ENCODE peak calls at places on chromosomes 6 and 20, in seven cellular contexts. D is GM12878, V is K562, N is GM12891, Q is H1, H is SK-N-SH, A is HepG2. M is an unnamed sample.

GRCh38 chr6:113103618-113104390 is 753.3 kb upstream of the MARCKS start:
- DNase-seq in V (no peak), H (no peak), N (no peak), A (no peak), Q (no peak), D (no peak), M (no peak)

GRCh38 chr20:35478804-35479472 is 23.5 kb downstream of the CEP250 start:
- DNase-seq in N (peak), H (no peak), D (no peak), V (peak), A (peak), Q (peak), M (no peak)

GRCh38 chr6:93794161-93794560 is 374.8 kb upstream of the EPHA7 start:
- DNase-seq in H (no peak), V (no peak), A (no peak), Q (no peak), N (no peak), D (no peak), M (no peak)

GRCh38 chr6:48087448-48087847 is 23.5 kb downstream of the PTCHD4 start:
- DNase-seq in V (no peak), A (no peak), Q (no peak), N (no peak), D (no peak), H (no peak), M (no peak)

GRCh38 chr6:4768815-4769214 is 7.4 kb upstream of the CDYL start:
- DNase-seq in Q (no peak), H (no peak), V (no peak), D (no peak), A (no peak), N (no peak), M (no peak)

GRCh38 chr6:7075341-7075740 is 32.4 kb upstream of the RREB1 start:
- DNase-seq in D (no peak), Q (no peak), H (no peak), N (no peak), A (no peak), V (no peak), M (no peak)

GRCh38 chr20:18504479-18505060 is 3.2 kb upstream of the SEC23B start:
- DNase-seq in H (no peak), A (no peak), Q (no peak), V (no peak), D (no peak), N (no peak), M (no peak)

GRCh38 chr6:1227935-1228753 is 83.8 kb upstream of the FOXQ1 start:
- DNase-seq in V (no peak), N (no peak), D (no peak), H (no peak), Q (no peak), A (peak), M (no peak)

GRCh38 chr6:158149641-158150040 is 18.4 kb downstream of the SERAC1 start:
- DNase-seq in Q (no peak), V (no peak), D (no peak), A (no peak), N (no peak), H (no peak), M (no peak)

GRCh38 chr6:111918825-111919224 is 45.6 kb upstream of the FYN start:
- DNase-seq in D (no peak), Q (no peak), H (no peak), N (no peak), A (no peak), V (no peak), M (no peak)

GRCh38 chr6:7264686-7265384 is 48.2 kb downstream of the SSR1 start:
- DNase-seq in A (peak), V (no peak), Q (no peak), N (no peak), H (no peak), D (no peak), M (no peak)

GRCh38 chr20:49395183-49395582 is 87.3 kb downstream of the KCNB1 start:
- DNase-seq in N (no peak), H (no peak), V (no peak), D (no peak), A (no peak), Q (no peak), M (no peak)

GRCh38 chr6:148203970-148204369 is 138.7 kb upstream of the SASH1 start:
- DNase-seq in V (peak), A (no peak), H (no peak), N (peak), Q (no peak), D (peak), M (no peak)

GRCh38 chr6:34226731-34227586 is 9.7 kb upstream of the HMGA1 start:
- DNase-seq in N (no peak), A (peak), H (peak), D (no peak), V (no peak), Q (peak), M (no peak)

GRCh38 chr6:141735126-141735525 is 397.6 kb upstream of the GJE1 start:
- DNase-seq in Q (no peak), D (no peak), N (no peak), A (no peak), V (no peak), H (no peak), M (no peak)
- TF ChIP-seq POLR2AphosphoS5 in Q (no peak), D (no peak), N (no peak), A (no peak), V (no peak), H (no peak), M (no peak)

DNA sequence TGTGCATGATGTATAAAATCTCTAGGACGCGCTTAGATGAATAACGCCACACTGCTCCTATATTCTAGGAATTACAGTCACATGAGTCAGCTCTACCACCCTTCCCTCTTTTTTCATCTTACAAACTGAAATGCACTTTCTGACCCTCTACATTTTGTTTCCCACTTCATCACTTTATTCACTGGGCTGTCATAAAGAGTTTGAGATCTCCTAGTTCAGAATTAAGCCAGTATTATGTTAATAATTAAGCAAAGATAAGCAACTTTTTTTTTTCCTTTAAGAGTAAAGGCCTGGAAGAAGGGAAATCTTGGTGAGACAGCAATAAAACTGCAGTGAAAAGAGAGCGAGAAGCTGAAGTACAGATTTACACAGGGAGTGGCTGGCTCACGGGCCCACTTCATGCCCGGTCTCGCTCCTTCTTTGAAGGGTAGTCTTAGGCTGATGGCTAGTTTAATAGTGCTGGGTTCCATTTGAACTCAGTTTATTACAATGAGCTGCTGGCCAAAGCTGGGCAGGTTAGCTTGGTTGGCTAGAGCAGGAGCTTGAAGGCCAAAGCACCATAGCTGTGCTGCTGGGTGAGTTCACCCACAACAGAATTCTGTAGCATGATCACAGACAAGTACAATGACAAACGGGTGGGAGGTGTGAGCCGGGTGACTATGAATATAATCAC is 110.6 kb downstream of the MAP7 start:
- DNase-seq in V (no peak), D (no peak), Q (no peak), A (no peak), N (no peak), H (no peak), M (no peak)
- TF ChIP-seq TAF1 in V (no peak), D (no peak), Q (no peak), A (no peak), N (no peak), H (no peak), M (no peak)

DNA sequence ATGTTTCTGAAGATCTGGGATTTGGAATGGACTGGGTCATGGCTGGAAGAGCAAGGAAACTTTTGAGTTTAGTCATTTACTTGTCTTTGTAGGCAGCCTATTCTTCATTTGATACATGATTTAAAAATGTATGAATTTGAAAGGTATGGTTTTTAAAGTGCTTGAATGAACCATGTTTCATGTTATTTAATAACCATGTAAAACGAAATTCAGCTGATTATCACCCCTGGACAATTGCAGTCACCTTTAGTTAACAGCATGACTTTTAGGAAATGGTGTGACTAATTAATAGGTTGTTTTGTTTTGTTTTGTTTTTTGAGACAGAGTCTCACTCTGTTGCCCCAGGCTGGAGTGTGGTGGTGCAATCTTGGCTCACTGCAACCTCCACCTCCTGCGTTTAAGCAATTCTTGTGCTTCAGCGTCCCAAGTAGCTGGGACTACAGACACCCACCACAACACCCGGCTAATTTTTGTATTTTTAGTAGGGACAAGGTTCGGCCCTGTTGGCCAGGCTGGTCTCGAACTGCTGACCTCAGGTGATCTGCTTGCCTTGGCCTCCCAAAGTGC is 2.1 kb downstream of the STX11 start:
- DNase-seq in Q (no peak), N (no peak), H (no peak), D (no peak), V (no peak), A (no peak), M (no peak)
- TF ChIP-seq POLR2AphosphoS5 in Q (no peak), N (no peak), H (no peak), D (no peak), V (no peak), A (no peak), M (no peak)

GRCh38 chr6:121055572-121056163 is 278.6 kb downstream of the TBC1D32 start:
- DNase-seq in Q (no peak), H (peak), A (peak), D (peak), V (peak), N (no peak), M (no peak)
- TF ChIP-seq TAF1 in Q (no peak), H (no peak), A (no peak), D (no peak), V (no peak), N (no peak), M (no peak)

DNA sequence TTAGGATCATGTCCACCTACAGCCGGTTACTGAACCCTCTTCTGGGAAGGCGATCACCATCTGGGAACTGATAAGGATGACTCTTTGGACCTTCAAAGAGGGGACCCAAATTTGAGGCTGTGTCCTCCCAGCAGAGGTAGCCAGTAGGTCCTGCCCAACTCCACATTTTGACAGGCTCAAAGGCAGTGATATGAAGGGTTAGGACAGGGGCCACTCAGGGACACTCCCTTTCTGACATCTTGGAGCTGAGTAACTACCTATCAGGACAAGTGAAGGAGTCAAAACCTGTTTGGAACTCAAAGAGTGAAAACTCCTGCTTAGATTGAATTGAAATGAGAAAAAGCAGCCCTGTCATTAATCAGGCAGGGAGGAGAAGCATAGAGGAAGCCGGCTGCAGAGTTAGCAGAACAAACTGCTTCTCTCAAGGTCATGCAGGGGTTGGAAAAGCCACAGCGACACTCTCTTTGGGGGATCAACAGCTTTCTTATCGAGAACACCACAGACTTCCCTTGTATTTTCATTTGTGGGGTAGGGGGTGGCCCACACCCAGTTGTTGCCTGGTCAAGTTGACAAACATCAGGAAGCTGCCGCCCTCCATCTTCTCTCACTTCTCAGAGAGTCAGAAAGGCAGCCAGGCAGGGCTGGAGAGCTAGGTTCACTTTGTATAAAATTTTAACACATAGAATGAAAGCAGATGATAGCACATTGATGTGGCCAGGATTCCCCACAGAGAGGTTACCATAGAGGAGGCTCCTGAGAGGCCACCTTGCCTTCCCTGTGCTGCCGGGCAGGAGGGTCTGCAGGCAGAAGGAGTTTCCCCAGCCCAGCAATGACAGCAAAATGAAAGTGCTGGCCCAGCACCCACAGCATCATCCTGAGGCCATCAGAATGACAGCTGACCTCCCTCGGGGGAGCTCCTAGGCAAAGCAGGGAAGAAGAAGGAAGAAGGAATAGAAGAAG is 47.6 kb downstream of the AGPAT4 start:
- DNase-seq in A (no peak), D (no peak), Q (no peak), H (no peak), V (peak), N (no peak), M (no peak)
- TF ChIP-seq POLR2AphosphoS5 in A (no peak), D (no peak), Q (no peak), H (no peak), V (peak), N (no peak), M (no peak)

GRCh38 chr6:170129691-170130171 is 161.1 kb downstream of the DLL1 start:
- DNase-seq in A (no peak), Q (peak), N (no peak), D (no peak), V (no peak), H (peak), M (no peak)
- TF ChIP-seq TAF1 in A (no peak), Q (no peak), N (no peak), D (no peak), V (no peak), H (no peak), M (no peak)

DNA sequence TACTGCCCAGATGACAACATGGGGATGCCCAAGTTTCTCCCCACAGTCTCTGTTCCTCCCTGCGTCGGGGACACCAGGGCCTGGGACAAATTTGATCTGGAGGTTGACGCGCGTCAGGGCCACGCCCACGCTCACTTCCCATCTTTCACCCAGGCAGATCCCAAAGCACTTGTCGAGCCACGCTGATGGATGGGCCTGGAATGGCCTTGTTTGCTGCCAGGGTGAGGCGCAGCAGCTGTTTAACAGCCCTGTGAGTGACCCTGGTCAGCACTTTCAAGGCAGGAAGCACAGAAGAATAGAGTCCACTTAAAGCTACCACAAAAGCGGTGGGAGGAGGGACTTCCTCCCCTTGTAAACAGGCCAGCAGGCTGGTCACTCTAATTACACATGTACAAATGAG is 324.7 kb upstream of the JARID2 start:
- DNase-seq in H (no peak), Q (no peak), A (no peak), N (no peak), D (no peak), V (peak), M (no peak)
- TF ChIP-seq POLR2AphosphoS5 in H (no peak), Q (no peak), A (no peak), N (no peak), D (no peak), V (no peak), M (no peak)

GRCh38 chr6:127860723-127861122 is 40.1 kb downstream of the THEMIS start:
- DNase-seq in Q (no peak), N (no peak), V (no peak), H (no peak), A (no peak), D (no peak), M (no peak)
- TF ChIP-seq TAF1 in Q (no peak), N (no peak), V (no peak), H (no peak), A (no peak), D (no peak), M (no peak)

GRCh38 chr20:58853466-58853865 is 950 bp downstream of the GNAS start:
- DNase-seq in N (no peak), Q (no peak), D (no peak), H (no peak), V (no peak), A (no peak), M (no peak)

GRCh38 chr20:58850693-58851174 is at the start of gene GNAS-AS1:
- DNase-seq in D (peak), N (peak), A (no peak), V (peak), Q (peak), H (peak), M (peak)

GRCh38 chr20:58852559-58853271 is at the start of gene GNAS:
- DNase-seq in N (no peak), V (peak), H (peak), D (no peak), Q (peak), A (peak), M (no peak)

GRCh38 chr20:58851969-58852458 is 502 bp upstream of the GNAS start:
- DNase-seq in N (no peak), V (no peak), A (no peak), D (no peak), Q (no peak), H (no peak), M (no peak)

DNA sequence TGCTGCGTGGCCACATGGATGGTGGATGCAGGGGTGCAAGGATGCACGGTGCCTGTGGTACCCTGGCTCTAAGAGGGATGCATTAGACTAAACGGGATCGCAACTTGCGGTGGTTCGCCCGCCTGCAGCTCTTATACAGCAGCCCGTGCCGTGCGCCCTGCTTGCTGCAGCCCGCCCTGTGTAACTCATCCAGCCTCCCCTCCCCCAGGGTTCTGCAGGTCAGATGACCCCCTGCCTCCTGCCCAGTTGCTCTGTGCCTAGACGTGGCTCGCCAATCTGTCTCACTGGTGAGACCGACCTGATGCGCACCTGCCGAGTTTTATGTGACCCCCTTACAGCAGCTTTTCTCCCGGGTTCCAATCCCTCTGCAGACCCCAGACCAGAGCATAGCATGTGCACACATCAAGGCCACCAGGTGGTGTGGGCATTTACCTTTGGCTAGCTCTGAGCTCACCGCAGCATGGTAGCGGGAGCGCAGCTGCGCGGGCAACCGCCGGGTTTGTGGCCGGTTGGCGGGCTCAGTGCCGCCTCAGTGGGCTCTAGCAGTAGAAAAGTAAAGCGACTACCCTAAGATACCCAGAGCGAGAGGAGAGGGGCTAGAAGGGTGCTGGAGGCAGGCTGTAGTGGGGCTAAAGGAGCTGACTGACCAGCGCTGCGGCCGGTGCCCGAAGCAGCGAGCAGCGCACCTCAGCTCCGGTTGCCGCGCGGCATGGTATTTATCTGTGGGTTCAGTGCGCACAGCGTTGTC is 693 bp upstream of the GNAS-AS1 start:
- DNase-seq in Q (peak), N (no peak), A (no peak), H (peak), V (no peak), D (no peak), M (no peak)
- TF ChIP-seq POLR2AphosphoS5 in Q (no peak), N (no peak), A (no peak), H (no peak), V (no peak), D (no peak), M (no peak)

M was measured in GM12892.